ENCODE peak calls at places on chromosome 1, in five cellular contexts. E is GM03348, S is iris pigment epithelial cell, Z is amniotic stem cell, L is GM23338. R is an unnamed sample.
A peak's percentile ranks its signal among the peaks of the same experiment; 100 is the strongest.

GRCh38 chr1:61223140-61223539 is 140.8 kb downstream of the NFIA start:
- DNase-seq in S (no peak), L (no peak), Z (no peak), E (no peak), R (no peak)

GRCh38 chr1:36692465-36692864 is 209.8 kb upstream of the CSF3R start:
- DNase-seq in Z (no peak), E (no peak), S (no peak), L (no peak), R (no peak)

GRCh38 chr1:73673980-73674379 is 524.0 kb downstream of the LRRIQ3 start:
- DNase-seq in Z (no peak), L (no peak), E (no peak), S (no peak), R (no peak)

GRCh38 chr1:241473026-241473425 is 46.5 kb downstream of the FH start:
- DNase-seq in S (no peak), L (no peak), E (no peak), Z (no peak), R (no peak)

GRCh38 chr1:23394664-23395063 is 25.0 kb upstream of the ZNF436 start:
- DNase-seq in S (peak; percentile 64), L (peak; percentile 60), Z (no peak), E (peak; percentile 94), R (no peak)

GRCh38 chr1:51519857-51520699 is 1.0 kb upstream of the EPS15 start:
- DNase-seq in S (peak; percentile 88), L (no peak), Z (peak; percentile 16), E (peak; percentile 37), R (no peak)

GRCh38 chr1:146049436-146049835 is 27.9 kb upstream of the HJV start:
- DNase-seq in S (no peak), L (no peak), E (no peak), Z (no peak), R (no peak)

GRCh38 chr1:147204080-147204479 is 21.1 kb downstream of the FMO5 start:
- DNase-seq in S (no peak), E (no peak), Z (no peak), L (no peak), R (peak; percentile 79)

GRCh38 chr1:172948457-172948856 is 102.3 kb downstream of the TNFSF18 start:
- DNase-seq in E (peak; percentile 51), S (peak; percentile 95), L (no peak), Z (peak; percentile 70), R (no peak)

GRCh38 chr1:160399544-160400283 is 650 bp upstream of the VANGL2 start:
- DNase-seq in S (no peak), Z (no peak), L (peak; percentile 80), E (no peak), R (no peak)

GRCh38 chr1:77412069-77412793 is 130.4 kb downstream of the AK5 start:
- DNase-seq in S (peak; percentile 46), E (peak; percentile 20), L (no peak), Z (no peak), R (peak; percentile 62)

GRCh38 chr1:187306671-187307415 is 478.1 kb downstream of the PLA2G4A start:
- DNase-seq in E (no peak), Z (no peak), L (no peak), S (no peak), R (no peak)